ENCODE peak calls at places on chromosomes 13 and 19, in five cellular contexts. V, Z, N, H and J are unnamed samples.

GRCh38 chr19:47609885-47610545 is 1.1 kb downstream of the BICRA start:
- DNase-seq in V (no peak), Z (peak; percentile 86), N (peak; percentile 26), H (peak; percentile 81), J (peak; percentile 68)

GRCh38 chr13:112738606-112739005 is 48.8 kb downstream of the ATP11A start:
- DNase-seq in V (no peak), Z (no peak), N (no peak), H (no peak), J (no peak)

GRCh38 chr13:111516712-111517640 is 196.5 kb downstream of the TEX29 start:
- DNase-seq in V (no peak), Z (no peak), N (no peak), H (no peak), J (no peak)

GRCh38 chr19:3409346-3410064 is 43.1 kb downstream of the NFIC start:
- DNase-seq in V (no peak), Z (peak; percentile 50), N (no peak), H (peak; percentile 93), J (no peak)

GRCh38 chr13:114000151-114001040 is 26.5 kb upstream of the C13orf46 start:
- DNase-seq in V (no peak), Z (no peak), N (no peak), H (peak; percentile 13), J (no peak)

GRCh38 chr19:3721131-3721899 is 13.1 kb downstream of the TJP3 start:
- DNase-seq in V (no peak), Z (peak; percentile 98), N (peak; percentile 75), H (peak; percentile 77), J (peak; percentile 79)

GRCh38 chr13:40366119-40366518 is 300.3 kb downstream of the FOXO1 start:
- DNase-seq in V (no peak), Z (no peak), N (no peak), H (no peak), J (no peak)

GRCh38 chr19:47686679-47687450 is 26.4 kb upstream of the EHD2 start:
- DNase-seq in V (no peak), Z (no peak), N (no peak), H (no peak), J (no peak)

GRCh38 chr19:54708781-54709180 is 15.5 kb upstream of the KIR3DL3 start:
- DNase-seq in V (no peak), Z (no peak), N (no peak), H (no peak), J (no peak)

DNA sequence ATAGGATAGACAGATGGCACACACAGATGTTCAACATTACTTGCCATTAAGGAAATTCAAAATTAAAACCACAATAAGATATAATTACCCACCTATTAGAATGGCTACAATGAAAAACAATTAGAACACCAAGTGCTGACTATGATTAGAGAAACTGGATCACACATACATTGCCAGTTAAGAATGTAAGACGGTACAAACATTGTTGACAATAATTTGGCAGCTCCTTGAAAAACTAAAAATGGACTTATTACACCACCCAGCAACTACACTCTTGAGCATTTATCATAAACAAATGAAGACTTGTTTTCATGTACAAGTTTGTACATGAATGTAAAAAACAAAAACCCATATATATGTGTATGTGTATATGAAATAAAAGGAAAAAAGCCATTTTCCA is 13.7 kb downstream of the ZNF461 start:
- DNase-seq in V (no peak), Z (no peak), N (no peak), H (no peak), J (no peak)
- H3K9me3 ChIP-seq in V (peaks cover 77% of the 10 kb centered on the region), Z (peaks cover 34% of the 10 kb centered on the region), N (peaks cover 33% of the 10 kb centered on the region), H (peaks cover 40% of the 10 kb centered on the region), J (peaks cover 12% of the 10 kb centered on the region)

DNA sequence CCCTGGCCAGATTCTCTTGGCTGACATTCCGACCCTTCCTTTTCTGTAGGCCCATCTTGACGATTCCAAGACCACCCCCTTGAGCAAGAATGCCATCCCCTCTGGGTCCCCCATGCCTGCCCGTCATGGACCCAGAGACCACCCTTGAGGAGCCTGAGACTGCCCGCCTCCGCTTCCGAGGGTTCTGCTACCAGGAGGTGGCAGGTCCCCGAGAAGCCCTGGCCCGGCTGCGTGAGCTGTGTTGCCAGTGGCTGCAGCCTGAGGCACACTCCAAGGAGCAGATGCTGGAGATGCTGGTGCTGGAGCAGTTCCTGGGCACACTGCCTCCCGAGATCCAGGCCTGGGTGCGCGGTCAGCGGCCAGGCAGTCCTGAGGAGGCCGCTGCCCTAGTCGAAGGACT is 978 bp downstream of the ZNF446 start:
- DNase-seq in V (no peak), Z (no peak), N (no peak), H (no peak), J (peak; percentile 54)
- H3K4me3 ChIP-seq in V (peak overlapping the region; percentile 81), Z (peak overlapping the region; percentile 85), N (no peak overlapping the region), H (no peak overlapping the region), J (peak overlapping the region; percentile 75)

GRCh38 chr13:51714663-51715168 is 89.2 kb downstream of the DHRS12 start:
- DNase-seq in V (no peak), Z (no peak), N (peak; percentile 89), H (no peak), J (no peak)

GRCh38 chr13:51715613-51716012 is 88.3 kb downstream of the DHRS12 start:
- DNase-seq in V (no peak), Z (no peak), N (no peak), H (no peak), J (no peak)

GRCh38 chr13:51717786-51718398 is 86.1 kb downstream of the DHRS12 start:
- DNase-seq in V (no peak), Z (no peak), N (peak; percentile 22), H (no peak), J (no peak)

GRCh38 chr13:51713807-51714206 is 90.2 kb downstream of the DHRS12 start:
- DNase-seq in V (no peak), Z (no peak), N (no peak), H (no peak), J (no peak)
- H3K9me3 ChIP-seq in V (no peaks in the 10 kb centered on the region), Z (no peaks in the 10 kb centered on the region), N (peaks cover 2% of the 10 kb centered on the region), H (no peaks in the 10 kb centered on the region), J (no peaks in the 10 kb centered on the region)

GRCh38 chr19:16457195-16457953 is 14.4 kb downstream of the EPS15L1 start:
- DNase-seq in V (no peak), Z (peak; percentile 87), N (peak; percentile 26), H (peak; percentile 27), J (no peak)
- H3K4me3 ChIP-seq in V (peak overlapping the region; percentile 64), Z (peak overlapping the region; percentile 52), N (no peak overlapping the region), H (no peak overlapping the region), J (no peak overlapping the region)

GRCh38 chr19:12015015-12015752 is 20.3 kb downstream of the ZNF433 start:
- DNase-seq in V (no peak), Z (no peak), N (no peak), H (no peak), J (no peak)
- H3K9me3 ChIP-seq in V (peaks cover 71% of the 10 kb centered on the region), Z (peaks cover 58% of the 10 kb centered on the region), N (peaks cover 75% of the 10 kb centered on the region), H (peaks cover 59% of the 10 kb centered on the region), J (peaks cover 42% of the 10 kb centered on the region)

DNA sequence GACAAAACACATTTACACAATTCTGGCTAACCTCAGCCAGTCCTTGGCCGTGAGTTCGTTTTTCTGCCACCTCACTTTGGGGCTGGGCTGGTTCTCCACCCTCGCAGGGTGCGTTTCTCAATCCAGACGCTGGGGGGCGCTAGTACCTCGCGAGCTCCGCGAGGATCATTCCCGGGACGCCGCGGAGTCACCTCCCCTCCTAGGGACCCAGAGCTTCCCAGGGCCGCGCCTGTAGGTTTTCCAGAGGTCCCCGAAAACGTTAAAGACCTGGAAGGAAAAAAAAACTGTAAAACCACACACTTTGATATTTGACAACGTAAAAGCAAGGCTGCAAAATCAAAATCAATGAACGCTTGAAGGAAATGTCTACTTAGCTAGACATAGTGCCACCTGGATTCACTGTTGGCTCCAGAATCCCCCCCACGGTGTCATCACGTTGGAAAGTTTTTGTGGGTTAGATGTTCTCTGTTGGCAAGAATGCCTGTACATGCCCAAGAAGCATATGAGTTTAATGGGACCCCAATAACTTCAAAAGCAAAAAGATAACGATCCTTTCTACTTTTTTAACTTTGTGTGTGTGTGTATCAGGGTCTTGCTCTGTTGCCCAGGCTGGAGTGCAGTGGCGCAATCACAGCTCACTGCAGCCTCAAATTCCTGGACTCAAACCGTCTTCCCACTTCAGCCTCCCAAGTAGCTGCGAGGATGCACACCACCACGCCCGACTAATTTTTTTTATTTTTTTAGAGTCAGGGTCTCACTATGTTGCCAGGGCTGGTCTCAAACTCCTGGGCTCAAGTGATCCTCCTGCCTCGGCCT is 34.5 kb upstream of the TPM4 start:
- DNase-seq in V (peak; percentile 45), Z (peak; percentile 90), N (peak; percentile 52), H (peak; percentile 87), J (peak; percentile 64)
- H3K4me3 ChIP-seq in V (peak overlapping the region; percentile 16), Z (peak overlapping the region; percentile 42), N (no peak overlapping the region), H (no peak overlapping the region), J (no peak overlapping the region)

DNA sequence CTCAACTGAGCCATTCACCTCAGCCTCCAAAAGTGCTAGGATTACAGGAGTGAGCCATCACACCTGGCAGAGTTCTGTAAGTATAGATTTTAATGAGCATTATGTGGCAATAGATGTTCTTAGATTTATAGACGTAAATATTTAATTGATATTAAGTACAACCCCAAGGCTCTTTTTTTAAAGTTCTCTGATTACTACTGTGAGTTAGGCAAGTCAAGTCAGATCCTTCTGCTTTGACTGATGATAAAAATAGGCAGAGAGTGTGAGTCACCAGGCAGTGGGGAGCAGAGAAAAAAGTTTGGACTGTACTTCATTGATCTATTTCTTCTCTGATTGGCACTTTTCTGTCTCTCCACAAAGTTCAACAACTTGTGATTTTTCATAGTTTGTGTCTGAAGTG is 1379.9 kb downstream of the UQCRFS1 start:
- DNase-seq in V (no peak), Z (no peak), N (no peak), H (no peak), J (no peak)
- H3K9me3 ChIP-seq in V (no peaks in the 10 kb centered on the region), Z (no peaks in the 10 kb centered on the region), N (peaks cover 5% of the 10 kb centered on the region), H (no peaks in the 10 kb centered on the region), J (no peaks in the 10 kb centered on the region)

GRCh38 chr19:17077447-17078028 is 2.0 kb downstream of the MYO9B start:
- DNase-seq in V (no peak), Z (no peak), N (no peak), H (no peak), J (no peak)
- H3K4me3 ChIP-seq in V (peak overlapping the region; percentile 92), Z (peak overlapping the region; percentile 77), N (no peak overlapping the region), H (peak overlapping the region; percentile 61), J (peak overlapping the region; percentile 72)

DNA sequence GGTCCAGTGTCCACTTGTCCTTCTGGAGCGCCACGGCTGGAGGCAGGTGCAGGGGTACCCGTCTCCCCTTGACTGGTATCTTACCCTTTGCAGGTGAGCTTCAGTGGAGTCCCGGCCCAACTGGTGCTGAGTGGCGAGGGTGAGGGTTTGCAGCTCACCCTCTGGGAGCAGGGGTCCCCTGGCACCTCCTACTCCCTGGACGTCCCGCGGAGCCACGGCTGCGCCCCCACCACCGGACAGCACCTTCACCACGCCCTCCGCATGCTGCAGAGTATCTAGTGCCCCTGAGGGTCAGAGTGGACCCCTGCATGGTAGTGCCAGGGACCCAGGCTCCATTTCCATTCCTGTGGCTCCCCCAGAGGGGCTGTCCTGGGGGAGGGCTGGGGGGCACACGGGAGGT is 11.1 kb downstream of the PLK5 start:
- DNase-seq in V (no peak), Z (no peak), N (no peak), H (no peak), J (no peak)
- H3K9me3 ChIP-seq in V (no peaks in the 10 kb centered on the region), Z (no peaks in the 10 kb centered on the region), N (no peaks in the 10 kb centered on the region), H (no peaks in the 10 kb centered on the region), J (no peaks in the 10 kb centered on the region)

GRCh38 chr19:30224689-30225606 is 147.2 kb upstream of the ZNF536 start:
- DNase-seq in V (no peak), Z (peak; percentile 84), N (no peak), H (no peak), J (no peak)
- H3K4me3 ChIP-seq in V (peak overlapping the region; percentile 79), Z (peak overlapping the region; percentile 56), N (no peak overlapping the region), H (no peak overlapping the region), J (no peak overlapping the region)